ENCODE peak calls at places on chromosomes 6 and 20, in four cellular contexts. X is brain microvascular endothelial cell, F is astrocyte of the spinal cord, W is astrocyte. K is an unnamed sample.

GRCh38 chr6:21595951-21596378 is 2.4 kb downstream of the SOX4 start:
- DNase-seq in X (no peak), F (no peak), W (no peak), K (no peak)

GRCh38 chr20:61490721-61491120 is 238.7 kb downstream of the CDH4 start:
- DNase-seq in X (no peak), F (no peak), W (peak), K (no peak)

GRCh38 chr20:58106143-58106750 is 122.2 kb downstream of the ANKRD60 start:
- DNase-seq in X (no peak), F (peak), W (no peak), K (no peak)

GRCh38 chr6:19416811-19417210 is 420.4 kb upstream of the ID4 start:
- DNase-seq in X (no peak), F (no peak), W (no peak), K (no peak)

GRCh38 chr6:100622907-100623692 is 158.4 kb upstream of the SIM1 start:
- DNase-seq in X (peak), F (peak), W (peak), K (no peak)

GRCh38 chr6:147201885-147202515 is 2.2 kb upstream of the STXBP5 start:
- DNase-seq in X (peak), F (peak), W (peak), K (no peak)

GRCh38 chr6:168131464-168132415 is 52.7 kb upstream of the FRMD1 start:
- DNase-seq in X (no peak), F (no peak), W (no peak), K (no peak)

GRCh38 chr20:618980-619379 is 8.9 kb upstream of the TCF15 start:
- DNase-seq in X (no peak), F (no peak), W (no peak), K (no peak)

GRCh38 chr6:148367418-148368024 is 24.9 kb downstream of the SASH1 start:
- DNase-seq in X (peak), F (peak), W (no peak), K (no peak)

GRCh38 chr20:19995220-19995863 is 21.8 kb upstream of the NAA20 start:
- DNase-seq in X (no peak), F (peak), W (peak), K (no peak)

GRCh38 chr6:38488876-38489275 is 150.9 kb downstream of the BTBD9 start:
- DNase-seq in X (no peak), F (no peak), W (no peak), K (no peak)

GRCh38 chr6:123434186-123434585 is 202.6 kb downstream of the TRDN start:
- DNase-seq in X (no peak), F (peak), W (no peak), K (no peak)

GRCh38 chr20:926646-927045 is 10.5 kb upstream of the ANGPT4 start:
- DNase-seq in X (no peak), F (no peak), W (no peak), K (no peak)

GRCh38 chr20:35739294-35740163 is 2.5 kb downstream of the RBM39 start:
- DNase-seq in X (no peak), F (peak), W (peak), K (no peak)

GRCh38 chr6:2738373-2738979 is 12.2 kb downstream of the MYLK4 start:
- DNase-seq in X (peak), F (peak), W (peak), K (no peak)

GRCh38 chr6:156645106-156645505 is 132.1 kb upstream of the ARID1B start:
- DNase-seq in X (no peak), F (no peak), W (peak), K (no peak)

GRCh38 chr20:56630086-56630493 is 984 bp downstream of the TFAP2C start:
- DNase-seq in X (peak), F (peak), W (peak), K (no peak)

GRCh38 chr6:129498556-129498940 is 211.4 kb downstream of the ARHGAP18 start:
- DNase-seq in X (no peak), F (no peak), W (peak), K (no peak)

GRCh38 chr20:58150772-58151171 is 77.7 kb downstream of the ANKRD60 start:
- DNase-seq in X (no peak), F (no peak), W (no peak), K (no peak)

GRCh38 chr20:59141818-59142581 is 21.6 kb upstream of the ZNF831 start:
- DNase-seq in X (no peak), F (no peak), W (no peak), K (no peak)

GRCh38 chr6:4020822-4021132 is 58.2 kb downstream of the FAM217A start:
- DNase-seq in X (no peak), F (no peak), W (no peak), K (no peak)

GRCh38 chr6:4023240-4023639 is 55.7 kb downstream of the FAM217A start:
- DNase-seq in X (no peak), F (no peak), W (no peak), K (no peak)

GRCh38 chr6:4021862-4022715 is 56.8 kb downstream of the FAM217A start:
- DNase-seq in X (no peak), F (peak), W (peak), K (no peak)

GRCh38 chr6:4018194-4019111 is 60.5 kb downstream of the FAM217A start:
- DNase-seq in X (peak), F (peak), W (peak), K (peak)

GRCh38 chr6:4021133-4021861 is 57.6 kb downstream of the FAM217A start:
- DNase-seq in X (peak), F (peak), W (peak), K (peak)
- TF ChIP-seq CTCF in X (peak), F (peak), W (no peak), K (peak)

GRCh38 chr20:62860924-62861691 is 514 bp downstream of the TCFL5 start:
- DNase-seq in X (no peak), F (no peak), W (no peak), K (no peak)
- H3K4me3 ChIP-seq in X (peak), F (peak), W (peak), K (peak)

GRCh38 chr20:43515628-43516027 is 8.1 kb downstream of the L3MBTL1 start:
- DNase-seq in X (no peak), F (no peak), W (no peak), K (no peak)

GRCh38 chr20:43516251-43516824 is 8.8 kb downstream of the L3MBTL1 start:
- DNase-seq in X (no peak), F (no peak), W (no peak), K (no peak)

GRCh38 chr20:43511879-43512278 is 4.4 kb downstream of the L3MBTL1 start:
- DNase-seq in X (no peak), F (no peak), W (no peak), K (peak)

GRCh38 chr20:43513298-43514061 is 6.0 kb downstream of the L3MBTL1 start:
- DNase-seq in X (no peak), F (no peak), W (no peak), K (no peak)

DNA sequence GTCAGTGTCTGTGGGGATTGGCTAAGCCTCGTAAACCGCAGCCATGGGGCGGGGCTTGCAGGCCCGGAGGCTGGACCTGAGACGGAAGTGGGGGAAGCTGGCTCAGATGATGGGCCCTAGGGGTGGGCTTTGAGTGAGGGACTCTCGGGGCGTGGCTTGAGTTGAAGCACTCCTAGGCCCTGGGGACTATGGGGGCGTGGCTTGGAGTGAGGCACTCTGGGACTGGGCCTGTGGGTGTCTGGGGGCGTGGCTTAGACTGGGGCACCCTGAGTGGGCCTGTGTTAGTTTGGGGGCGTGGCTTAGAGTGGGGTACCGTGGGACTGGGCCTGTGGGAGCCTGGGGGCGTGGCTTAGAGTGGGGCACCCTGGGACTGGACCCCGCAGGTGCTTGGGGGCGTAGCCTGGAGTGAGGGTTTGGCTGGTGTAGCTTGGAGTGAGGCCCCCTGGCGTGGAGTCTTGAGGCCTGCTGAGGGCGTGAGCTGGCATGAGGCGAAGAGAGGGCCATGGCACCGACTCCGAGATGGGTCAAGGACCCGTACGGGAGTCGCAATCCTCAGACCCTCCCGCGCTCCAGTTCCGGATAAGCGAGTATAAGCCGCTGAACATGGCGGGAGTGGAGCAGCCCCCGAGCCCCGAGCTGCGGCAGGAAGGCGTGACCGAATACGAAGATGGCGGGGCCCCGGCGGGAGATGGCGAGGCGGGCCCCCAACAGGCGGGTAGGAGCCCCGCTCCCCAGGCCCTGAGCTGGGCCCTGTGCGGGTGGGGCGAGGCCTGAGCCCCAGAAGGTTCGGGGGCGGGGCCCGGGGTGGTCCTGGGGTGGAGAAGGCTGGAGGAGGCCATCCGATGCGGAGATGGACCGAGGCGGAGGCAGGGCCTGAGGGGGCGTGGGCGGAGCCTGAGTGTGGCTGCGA is 6.8 kb downstream of the L3MBTL1 start:
- DNase-seq in X (peak), F (peak), W (peak), K (peak)
- TF ChIP-seq CTCF in X (peak), F (no peak), W (no peak), K (peak)

GRCh38 chr6:161618816-161619454 is 345.1 kb upstream of the AGPAT4 start:
- DNase-seq in X (peak), F (peak), W (peak), K (peak)
- H3K4me3 ChIP-seq in X (no peak), F (no peak), W (peak), K (peak)

GRCh38 chr6:217048-217659 is 75.1 kb upstream of the DUSP22 start:
- DNase-seq in X (no peak), F (no peak), W (no peak), K (no peak)
- TF ChIP-seq CTCF in X (peak), F (peak), W (peak), K (peak)

DNA sequence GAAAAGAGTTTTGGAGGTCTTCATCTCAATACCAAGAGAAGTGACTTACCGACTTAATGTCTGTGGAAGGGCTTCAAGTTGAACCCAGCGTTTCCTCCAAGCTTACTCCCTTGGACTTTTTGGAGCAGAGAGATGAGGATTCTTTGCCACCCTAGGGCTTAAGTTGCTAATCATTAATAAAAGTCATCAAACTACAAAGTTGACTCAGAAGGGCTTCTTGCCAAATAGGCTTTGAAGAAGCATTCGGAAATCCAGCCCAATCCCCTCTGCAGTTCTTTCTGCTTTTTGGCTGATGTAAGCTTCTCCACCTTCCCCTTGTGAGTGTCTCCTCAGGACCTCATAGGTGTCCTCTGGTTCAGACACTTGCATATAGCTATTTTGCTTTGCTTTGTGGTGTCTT is at the start of gene SLC17A3:
- DNase-seq in X (no peak), F (no peak), W (no peak), K (no peak)
- H3K4me3 ChIP-seq in X (no peak), F (no peak), W (no peak), K (peak)

DNA sequence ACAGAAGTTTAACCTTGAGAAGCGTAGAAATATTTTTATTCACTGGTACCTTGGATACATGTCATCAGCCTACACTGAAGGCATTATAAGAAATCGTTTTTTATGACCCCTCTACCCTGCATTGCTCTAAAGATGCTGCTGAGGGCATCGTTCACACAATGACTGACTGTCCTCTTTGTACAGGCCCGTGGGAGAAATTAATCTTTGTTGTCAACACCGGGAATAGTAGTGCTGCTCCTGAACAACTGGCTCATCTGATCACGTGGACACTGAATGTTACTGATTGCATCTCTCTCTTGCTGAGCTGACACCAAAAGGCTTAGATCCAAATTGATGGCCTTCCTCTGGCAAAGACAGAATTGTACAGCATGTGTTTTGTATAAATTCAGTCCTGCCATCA is 157.1 kb upstream of the SMLR1 start:
- DNase-seq in X (no peak), F (no peak), W (no peak), K (no peak)
- TF ChIP-seq CTCF in X (no peak), F (no peak), W (no peak), K (no peak)

GRCh38 chr6:136766274-136766673 is 26.0 kb downstream of the MAP3K5 start:
- DNase-seq in X (no peak), F (no peak), W (no peak), K (no peak)
- H3K4me3 ChIP-seq in X (no peak), F (no peak), W (no peak), K (no peak)

GRCh38 chr6:34112102-34112501 is 33.8 kb downstream of the GRM4 start:
- DNase-seq in X (no peak), F (no peak), W (no peak), K (no peak)
- TF ChIP-seq CTCF in X (no peak), F (no peak), W (no peak), K (no peak)

DNA sequence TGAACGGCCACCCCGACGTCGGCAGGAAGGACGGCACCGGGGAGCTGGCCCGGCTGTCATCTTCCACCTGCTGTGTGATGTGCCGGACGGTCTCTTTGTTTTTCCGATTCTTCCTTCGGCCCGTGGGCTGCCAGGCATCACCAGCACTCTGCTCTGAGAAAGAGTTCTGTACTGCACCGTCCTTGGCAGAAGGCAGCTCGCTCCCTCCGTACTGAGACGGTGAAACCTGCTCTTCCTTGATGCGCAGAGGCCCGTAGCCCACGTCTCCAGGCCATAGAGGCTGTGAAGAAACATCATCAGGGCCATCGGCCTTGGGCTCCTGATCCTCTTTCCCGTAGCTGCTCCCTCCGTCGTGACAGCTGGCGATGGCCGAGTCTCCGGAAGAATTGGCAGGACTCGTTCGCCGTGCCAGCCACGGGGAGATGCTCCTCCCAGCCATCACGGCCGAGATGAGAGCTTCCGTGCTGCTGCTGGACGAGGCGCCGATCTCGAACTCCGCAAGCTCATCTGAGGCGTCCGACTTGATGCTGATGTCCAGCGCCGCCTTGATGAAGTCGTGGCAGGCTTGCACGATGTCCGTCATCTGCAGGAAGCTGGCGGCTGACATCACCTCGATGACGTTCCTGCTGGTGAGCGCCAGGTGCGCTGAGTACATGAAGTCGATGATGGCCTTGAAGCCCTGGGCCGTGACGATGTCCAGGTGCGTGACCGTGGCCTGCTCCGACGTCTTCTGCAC is 41.1 kb downstream of the ZBTB46 start:
- DNase-seq in X (no peak), F (no peak), W (no peak), K (no peak)
- H3K4me3 ChIP-seq in X (no peak), F (no peak), W (no peak), K (no peak)